ENCODE peak calls at places on chromosomes 13 and 19, in five cellular contexts. I is SK-N-SH; V is epithelial cell of esophagus; G is stimulated activated CD4-positive, alpha-beta T cell treated with anti-CD3 and anti-CD28 coated beads, Interleukin-4, amount 100 ng/mL, for 1 hour; K is prostate gland. E is an unnamed sample.

GRCh38 chr19:55647732-55648656 is at the start of gene CCDC106:
- DNase-seq in I (peak), V (peak), G (peak), K (peak), E (peak)

GRCh38 chr19:3398114-3398899 is 31.9 kb downstream of the NFIC start:
- DNase-seq in I (no peak), V (peak), G (no peak), K (peak), E (no peak)

GRCh38 chr13:98026457-98026857 is 73.0 kb downstream of the IPO5 start:
- DNase-seq in I (no peak), V (no peak), G (no peak), K (no peak), E (no peak)

GRCh38 chr19:30106417-30107095 is 164.5 kb downstream of the URI1 start:
- DNase-seq in I (no peak), V (no peak), G (no peak), K (no peak), E (no peak)

GRCh38 chr13:99385940-99386339 is 78.7 kb upstream of the GPR183 start:
- DNase-seq in I (no peak), V (no peak), G (no peak), K (no peak), E (no peak)

GRCh38 chr13:51729853-51730553 is 74.0 kb downstream of the DHRS12 start:
- DNase-seq in I (no peak), V (peak), G (peak), K (no peak), E (no peak)

GRCh38 chr13:108494991-108495661 is 134.3 kb upstream of the MYO16 start:
- DNase-seq in I (peak), V (no peak), G (no peak), K (no peak), E (peak)

GRCh38 chr19:15466851-15467733 is 2.7 kb upstream of the RASAL3 start:
- DNase-seq in I (no peak), V (peak), G (peak), K (no peak), E (no peak)

GRCh38 chr13:113831061-113831460 is 32.8 kb downstream of the GAS6 start:
- DNase-seq in I (no peak), V (no peak), G (no peak), K (no peak), E (no peak)

GRCh38 chr13:30690282-30691188 is 44.8 kb upstream of the ALOX5AP start:
- DNase-seq in I (no peak), V (peak), G (no peak), K (peak), E (no peak)

GRCh38 chr19:40605201-40605971 is 4.2 kb downstream of the LTBP4 start:
- DNase-seq in I (peak), V (peak), G (peak), K (peak), E (peak)

GRCh38 chr19:35774274-35775045 is 904 bp upstream of the ARHGAP33 start:
- DNase-seq in I (no peak), V (no peak), G (no peak), K (no peak), E (no peak)

GRCh38 chr19:58544591-58545285 is 874 bp downstream of the TRIM28 start:
- DNase-seq in I (peak), V (peak), G (peak), K (no peak), E (peak)

GRCh38 chr19:7680606-7681335 is at the start of gene TRAPPC5:
- DNase-seq in I (peak), V (peak), G (peak), K (peak), E (peak)

GRCh38 chr19:6802336-6803035 is 30.0 kb downstream of the VAV1 start:
- DNase-seq in I (no peak), V (peak), G (peak), K (no peak), E (no peak)

GRCh38 chr19:52646571-52647222 is 8.5 kb upstream of the ZNF83 start:
- DNase-seq in I (no peak), V (peak), G (no peak), K (no peak), E (no peak)

GRCh38 chr13:41231786-41232185 is 31.6 kb downstream of the MTRF1 start:
- DNase-seq in I (no peak), V (peak), G (no peak), K (no peak), E (no peak)

GRCh38 chr13:29457299-29457698 is 138.2 kb downstream of the SLC7A1 start:
- DNase-seq in I (no peak), V (peak), G (no peak), K (no peak), E (no peak)

GRCh38 chr13:77740931-77741586 is 43.6 kb downstream of the SLAIN1 start:
- DNase-seq in I (no peak), V (no peak), G (no peak), K (no peak), E (no peak)

GRCh38 chr13:92994056-92994455 is 232.6 kb upstream of the GPC6 start:
- DNase-seq in I (no peak), V (peak), G (no peak), K (no peak), E (no peak)

GRCh38 chr19:1136918-1137317 is 33.1 kb downstream of the GPX4 start:
- DNase-seq in I (no peak), V (no peak), G (no peak), K (no peak), E (no peak)

GRCh38 chr19:39406656-39407393 is at the start of gene ZFP36:
- DNase-seq in I (peak), V (peak), G (peak), K (peak), E (peak)

GRCh38 chr19:13056052-13056660 is 46.5 kb downstream of the LYL1 start:
- DNase-seq in I (peak), V (peak), G (no peak), K (peak), E (no peak)

GRCh38 chr19:14059093-14059480 is 2.8 kb downstream of the PALM3 start:
- DNase-seq in I (peak), V (no peak), G (peak), K (no peak), E (peak)

GRCh38 chr19:40503300-40503699 is 36.5 kb downstream of the SPTBN4 start:
- DNase-seq in I (peak), V (no peak), G (no peak), K (no peak), E (no peak)

GRCh38 chr19:33441828-33442227 is 68.3 kb downstream of the CEBPG start:
- DNase-seq in I (no peak), V (no peak), G (no peak), K (no peak), E (no peak)

GRCh38 chr13:36261011-36261410 is 36.6 kb downstream of the CCDC169 start:
- DNase-seq in I (no peak), V (no peak), G (no peak), K (no peak), E (no peak)

GRCh38 chr19:55585658-55586339 is 5.2 kb upstream of the ZNF579 start:
- DNase-seq in I (peak), V (peak), G (peak), K (peak), E (peak)

GRCh38 chr19:47357788-47358680 is 8.9 kb downstream of the DHX34 start:
- DNase-seq in I (peak), V (peak), G (no peak), K (no peak), E (peak)

E was measured in endothelial cell.